ENCODE peak calls at places on chromosome 11, in four cellular contexts. One of them, this sample, is unnamed.

GRCh38 chr11:95641506-95641905 is 148.1 kb downstream of the FAM76B start:
- DNase-seq in A549: no peak
- DNase-seq in K562: no peak
- DNase-seq in HepG2: no peak
- DNase-seq in this sample: no peak

GRCh38 chr11:116990061-116990473 is 108.2 kb downstream of the SIK3 start:
- DNase-seq in HepG2: peak; percentile 90
- DNase-seq in A549: no peak
- DNase-seq in K562: peak; percentile 11
- DNase-seq in this sample: no peak

GRCh38 chr11:1226981-1227550 is 4.2 kb downstream of the MUC5B start:
- DNase-seq in A549: peak; percentile 81
- DNase-seq in K562: peak; percentile 64
- DNase-seq in HepG2: no peak
- DNase-seq in this sample: peak; percentile 49

GRCh38 chr11:43376594-43376993 is 17.9 kb downstream of the TTC17 start:
- DNase-seq in A549: no peak
- DNase-seq in HepG2: peak; percentile 25
- DNase-seq in K562: no peak
- DNase-seq in this sample: no peak

GRCh38 chr11:30107899-30108298 is 91.1 kb upstream of the KCNA4 start:
- DNase-seq in A549: no peak
- DNase-seq in K562: no peak
- DNase-seq in HepG2: no peak
- DNase-seq in this sample: no peak

GRCh38 chr11:118679483-118679882 is at the start of gene TREH:
- DNase-seq in A549: no peak
- DNase-seq in K562: no peak
- DNase-seq in HepG2: peak; percentile 61
- DNase-seq in this sample: no peak

GRCh38 chr11:66727282-66727882 is 1.6 kb downstream of the SPTBN2 start:
- DNase-seq in K562: peak; percentile 60
- DNase-seq in HepG2: no peak
- DNase-seq in A549: peak; percentile 51
- DNase-seq in this sample: peak; percentile 48

GRCh38 chr11:44870142-44870541 is 80.5 kb downstream of the TP53I11 start:
- DNase-seq in HepG2: no peak
- DNase-seq in A549: no peak
- DNase-seq in K562: no peak
- DNase-seq in this sample: no peak

DNA sequence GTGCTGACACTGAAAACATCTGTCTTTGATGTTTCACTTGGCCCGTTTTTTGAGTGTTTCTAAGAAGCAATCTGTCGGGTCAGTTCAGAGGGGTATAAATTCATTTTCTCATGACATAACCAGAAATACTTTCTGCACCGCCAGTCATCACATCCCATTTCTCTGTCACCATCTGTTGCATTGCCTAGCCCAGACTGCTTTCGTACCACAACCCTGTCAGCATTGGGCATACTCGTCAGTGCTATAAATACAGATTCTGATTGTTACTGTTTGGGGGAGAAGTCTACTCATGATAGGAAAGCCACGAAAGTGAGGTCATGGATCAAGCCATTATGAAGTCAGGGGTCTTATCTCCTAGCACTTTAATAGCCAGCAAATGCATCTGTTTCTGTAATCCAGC is 63.2 kb upstream of the CCDC90B start:
- DNase-seq in K562: no peak
- DNase-seq in A549: no peak
- DNase-seq in HepG2: no peak
- DNase-seq in this sample: no peak
- TF ChIP-seq NR3C1 in K562: no peak
- TF ChIP-seq NR3C1 in A549: no peak
- TF ChIP-seq NR3C1 in HepG2: no peak
- TF ChIP-seq NR3C1 in this sample: no peak

DNA sequence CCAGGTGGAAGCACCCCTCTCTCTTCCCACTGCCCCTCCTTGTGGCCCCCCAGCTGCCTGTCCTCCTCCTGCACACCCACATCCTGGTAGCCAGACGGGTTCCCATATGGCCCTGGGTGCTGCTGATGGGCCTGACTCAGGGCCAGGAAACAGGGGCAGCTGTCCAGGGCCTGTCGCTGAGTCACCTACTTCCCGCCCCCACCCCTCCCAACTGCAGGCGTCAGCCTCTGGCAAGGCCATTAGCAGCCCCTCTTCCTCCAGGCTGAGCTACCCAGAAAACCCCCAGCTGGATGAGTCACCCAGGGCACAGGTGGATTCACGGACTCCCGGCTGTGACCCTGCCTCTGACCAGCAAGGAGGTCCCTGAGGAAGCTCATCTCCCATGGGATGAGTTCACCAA is 6.9 kb upstream of the GAL start:
- DNase-seq in K562: peak; percentile 82
- DNase-seq in A549: peak; percentile 71
- DNase-seq in HepG2: peak; percentile 51
- DNase-seq in this sample: no peak
- TF ChIP-seq NR3C1 in K562: no peak
- TF ChIP-seq NR3C1 in A549: no peak
- TF ChIP-seq NR3C1 in HepG2: no peak
- TF ChIP-seq NR3C1 in this sample: no peak

GRCh38 chr11:131499199-131499598 is 128.8 kb downstream of the NTM start:
- DNase-seq in HepG2: no peak
- DNase-seq in K562: no peak
- DNase-seq in A549: no peak
- DNase-seq in this sample: no peak

GRCh38 chr11:131506376-131506775 is 136.0 kb downstream of the NTM start:
- DNase-seq in HepG2: no peak
- DNase-seq in K562: no peak
- DNase-seq in A549: no peak
- DNase-seq in this sample: no peak

GRCh38 chr11:131498631-131499053 is 128.2 kb downstream of the NTM start:
- DNase-seq in HepG2: no peak
- DNase-seq in K562: no peak
- DNase-seq in A549: no peak
- DNase-seq in this sample: no peak

GRCh38 chr11:131504199-131504949 is 134.0 kb downstream of the NTM start:
- DNase-seq in K562: no peak
- DNase-seq in HepG2: no peak
- DNase-seq in A549: peak; percentile 4
- DNase-seq in this sample: peak; percentile 78

GRCh38 chr11:131503017-131503416 is 132.6 kb downstream of the NTM start:
- DNase-seq in K562: no peak
- DNase-seq in A549: no peak
- DNase-seq in HepG2: no peak
- DNase-seq in this sample: no peak
- TF ChIP-seq NR3C1 in K562: no peak
- TF ChIP-seq NR3C1 in A549: no peak
- TF ChIP-seq NR3C1 in HepG2: no peak
- TF ChIP-seq NR3C1 in this sample: no peak

DNA sequence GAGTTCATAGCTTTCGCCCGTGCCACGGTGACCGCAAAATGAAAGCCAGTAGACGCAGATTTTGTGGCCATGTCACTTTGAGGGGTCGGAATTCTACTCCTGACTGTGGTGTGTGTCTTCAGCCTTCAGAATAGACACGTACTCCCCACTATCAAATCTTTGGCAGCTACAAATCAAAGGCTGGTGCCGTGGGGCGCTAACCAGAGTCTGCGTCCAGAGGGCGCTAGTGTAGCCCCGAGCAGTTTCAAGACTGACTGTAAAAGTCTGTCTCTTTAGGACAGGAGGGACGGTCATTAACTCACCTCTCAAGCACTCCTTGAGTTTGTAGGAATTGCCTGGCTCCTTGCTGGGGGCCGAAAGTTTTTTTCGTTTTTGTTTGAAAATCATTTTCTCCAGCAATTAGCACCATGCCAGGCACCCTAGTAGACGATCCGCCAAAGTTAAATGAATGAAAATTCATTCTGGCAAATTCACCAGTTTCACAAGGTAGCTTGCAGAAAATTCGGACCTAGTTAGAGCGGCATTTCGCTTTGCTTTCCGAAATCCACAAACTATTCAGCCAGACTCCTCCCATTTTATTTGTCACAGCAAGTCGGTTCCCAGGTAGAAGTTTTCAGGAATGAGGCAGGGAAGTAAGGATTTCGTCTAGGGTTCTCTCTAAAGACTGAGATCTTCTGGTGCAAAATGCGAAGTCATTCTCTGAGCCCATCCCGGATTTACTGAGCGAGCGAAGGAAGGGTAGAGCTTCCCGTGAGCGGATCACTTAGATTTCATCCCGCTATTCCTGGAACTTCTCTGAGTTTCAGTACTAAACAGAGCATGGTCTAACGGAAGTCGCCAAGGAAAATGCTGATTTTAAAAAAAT is 2.8 kb upstream of the CALCA start:
- DNase-seq in HepG2: peak; percentile 16
- DNase-seq in A549: peak; percentile 49
- DNase-seq in K562: peak; percentile 54
- DNase-seq in this sample: peak; percentile 85
- TF ChIP-seq NR3C1 in HepG2: no peak
- TF ChIP-seq NR3C1 in A549: no peak
- TF ChIP-seq NR3C1 in K562: no peak
- TF ChIP-seq NR3C1 in this sample: no peak

GRCh38 chr11:73221451-73221850 is 3.4 kb downstream of the P2RY2 start:
- DNase-seq in HepG2: peak; percentile 47
- DNase-seq in K562: no peak
- DNase-seq in A549: no peak
- DNase-seq in this sample: no peak
- TF ChIP-seq NR3C1 in HepG2: no peak
- TF ChIP-seq NR3C1 in K562: no peak
- TF ChIP-seq NR3C1 in A549: no peak
- TF ChIP-seq NR3C1 in this sample: no peak